ENCODE peak calls at places on chromosomes 11 and 22, in four cellular contexts. One of them, this sample, is unnamed.
A peak's percentile ranks its signal among the peaks of the same experiment; 100 is the strongest.

GRCh38 chr22:26489447-26490036 is 5.9 kb downstream of the SRRD start:
- DNase-seq in K562: no peak
- DNase-seq in HepG2: peak; percentile 71
- DNase-seq in GM12878: no peak
- DNase-seq in this sample: no peak

GRCh38 chr11:126538071-126538470 is 182.6 kb downstream of the ST3GAL4 start:
- DNase-seq in HepG2: no peak
- DNase-seq in K562: no peak
- DNase-seq in GM12878: no peak
- DNase-seq in this sample: no peak

GRCh38 chr11:82796970-82797594 is 63.4 kb upstream of the FAM181B start:
- DNase-seq in HepG2: no peak
- DNase-seq in GM12878: no peak
- DNase-seq in K562: no peak
- DNase-seq in this sample: no peak

GRCh38 chr11:61828629-61829407 is 718 bp downstream of the FADS2 start:
- DNase-seq in GM12878: no peak
- DNase-seq in HepG2: no peak
- DNase-seq in K562: no peak
- DNase-seq in this sample: peak; percentile 73

GRCh38 chr11:131095501-131096185 is 179.4 kb upstream of the SNX19 start:
- DNase-seq in GM12878: no peak
- DNase-seq in K562: no peak
- DNase-seq in HepG2: no peak
- DNase-seq in this sample: no peak

GRCh38 chr22:21684492-21685163 is 18.8 kb downstream of the PPIL2 start:
- DNase-seq in K562: no peak
- DNase-seq in GM12878: no peak
- DNase-seq in HepG2: no peak
- DNase-seq in this sample: no peak

GRCh38 chr11:108960498-108960897 is 295.6 kb downstream of the DDX10 start:
- DNase-seq in K562: no peak
- DNase-seq in GM12878: no peak
- DNase-seq in HepG2: no peak
- DNase-seq in this sample: no peak

GRCh38 chr11:14070866-14071265 is 108.3 kb downstream of the SPON1 start:
- DNase-seq in HepG2: no peak
- DNase-seq in GM12878: no peak
- DNase-seq in K562: no peak
- DNase-seq in this sample: no peak

GRCh38 chr11:111634981-111635705 is 32.9 kb downstream of the SIK2 start:
- DNase-seq in K562: peak; percentile 22
- DNase-seq in HepG2: no peak
- DNase-seq in GM12878: no peak
- DNase-seq in this sample: no peak

GRCh38 chr11:64317325-64317960 is at the start of gene TRMT112:
- DNase-seq in K562: peak; percentile 99
- DNase-seq in HepG2: peak; percentile 99
- DNase-seq in GM12878: peak; percentile 96
- DNase-seq in this sample: peak; percentile 89

GRCh38 chr11:73275381-73275750 is 3.2 kb downstream of the P2RY6 start:
- DNase-seq in HepG2: no peak
- DNase-seq in GM12878: no peak
- DNase-seq in K562: no peak
- DNase-seq in this sample: no peak

GRCh38 chr11:119618208-119618909 is 110.6 kb downstream of the NECTIN1 start:
- DNase-seq in GM12878: no peak
- DNase-seq in HepG2: peak; percentile 16
- DNase-seq in K562: no peak
- DNase-seq in this sample: no peak

GRCh38 chr11:74417379-74417804 is 19.2 kb upstream of the PGM2L1 start:
- DNase-seq in GM12878: no peak
- DNase-seq in HepG2: no peak
- DNase-seq in K562: no peak
- DNase-seq in this sample: no peak

GRCh38 chr11:118252688-118253087 is 523 bp upstream of the MPZL3 start:
- DNase-seq in HepG2: no peak
- DNase-seq in GM12878: no peak
- DNase-seq in K562: no peak
- DNase-seq in this sample: no peak
- H3K4me3 ChIP-seq in HepG2: peak overlapping the region; percentile 98
- H3K4me3 ChIP-seq in GM12878: peak overlapping the region; percentile 83
- H3K4me3 ChIP-seq in K562: no peak overlapping the region
- H3K4me3 ChIP-seq in this sample: peak overlapping the region; percentile 83

GRCh38 chr11:6129011-6129410 is 21.5 kb downstream of the OR56B4 start:
- DNase-seq in HepG2: no peak
- DNase-seq in GM12878: no peak
- DNase-seq in K562: no peak
- DNase-seq in this sample: no peak
- TF ChIP-seq HDAC6 in HepG2: no peak
- TF ChIP-seq HDAC6 in GM12878: no peak
- TF ChIP-seq HDAC6 in K562: no peak
- TF ChIP-seq HDAC6 in this sample: no peak

DNA sequence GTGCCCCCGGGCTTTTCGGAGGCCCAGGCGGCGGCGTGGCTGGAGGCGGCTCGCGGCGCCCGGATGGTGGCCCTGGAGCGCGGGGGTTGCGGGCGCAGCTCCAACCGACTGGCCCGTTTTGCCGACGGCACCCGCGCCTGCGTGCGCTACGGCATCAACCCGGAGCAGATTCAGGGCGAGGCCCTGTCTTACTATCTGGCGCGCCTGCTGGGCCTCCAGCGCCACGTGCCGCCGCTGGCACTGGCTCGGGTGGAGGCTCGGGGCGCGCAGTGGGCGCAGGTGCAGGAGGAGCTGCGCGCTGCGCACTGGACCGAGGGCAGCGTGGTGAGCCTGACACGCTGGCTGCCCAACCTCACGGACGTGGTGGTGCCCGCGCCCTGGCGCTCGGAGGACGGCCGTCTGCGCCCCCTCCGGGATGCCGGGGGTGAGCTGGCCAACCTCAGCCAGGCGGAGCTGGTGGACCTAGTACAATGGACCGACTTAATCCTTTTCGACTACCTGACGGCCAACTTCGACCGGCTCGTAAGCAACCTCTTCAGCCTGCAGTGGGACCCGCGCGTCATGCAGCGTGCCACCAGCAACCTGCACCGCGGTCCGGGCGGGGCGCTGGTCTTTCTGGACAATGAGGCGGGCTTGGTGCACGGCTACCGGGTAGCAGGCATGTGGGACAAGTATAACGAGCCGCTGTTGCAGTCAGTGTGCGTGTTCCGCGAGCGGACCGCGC is 932 bp downstream of the FJX1 start:
- DNase-seq in HepG2: no peak
- DNase-seq in K562: peak; percentile 25
- DNase-seq in GM12878: no peak
- DNase-seq in this sample: no peak
- H3K4me3 ChIP-seq in HepG2: peak overlapping the region; percentile 60
- H3K4me3 ChIP-seq in K562: peak overlapping the region; percentile 35
- H3K4me3 ChIP-seq in GM12878: peak overlapping the region; percentile 56
- H3K4me3 ChIP-seq in this sample: peak overlapping the region; percentile 69

DNA sequence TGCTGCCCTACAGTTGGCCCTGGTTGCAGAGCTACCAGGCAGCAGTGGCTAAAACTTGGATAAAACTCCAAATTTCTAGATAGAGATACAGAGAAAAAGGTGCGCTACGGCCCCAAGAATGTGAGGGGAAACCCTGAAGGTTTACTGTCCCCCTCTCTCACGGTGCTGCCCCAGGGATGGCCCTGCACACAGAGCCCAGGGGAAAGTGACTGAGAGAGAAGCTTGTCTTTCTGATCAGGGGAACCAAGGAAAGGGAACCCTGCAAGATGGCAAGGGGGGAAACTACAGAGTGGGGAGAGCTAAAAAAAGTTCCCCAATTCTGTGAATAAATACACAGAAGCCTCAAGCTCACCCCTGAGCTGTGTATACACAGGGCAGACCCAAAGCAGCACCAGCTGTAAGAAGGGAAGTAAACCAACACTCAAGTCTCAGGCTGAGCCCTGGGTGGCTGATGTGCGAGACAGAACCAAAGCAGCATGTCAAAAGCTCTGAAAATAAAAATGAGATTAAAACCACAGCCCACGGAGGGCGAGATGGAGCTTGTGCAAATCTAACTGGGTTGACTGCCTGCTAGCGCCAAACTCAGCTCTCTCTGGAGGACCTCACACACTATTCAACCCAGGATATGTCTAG is 22.1 kb downstream of the GNB1L start:
- DNase-seq in GM12878: no peak
- DNase-seq in K562: no peak
- DNase-seq in HepG2: no peak
- DNase-seq in this sample: peak; percentile 39
- TF ChIP-seq HDAC6 in GM12878: no peak
- TF ChIP-seq HDAC6 in K562: no peak
- TF ChIP-seq HDAC6 in HepG2: no peak
- TF ChIP-seq HDAC6 in this sample: no peak

GRCh38 chr11:95296621-95297025 is 65.6 kb upstream of the SESN3 start:
- DNase-seq in GM12878: peak; percentile 39
- DNase-seq in HepG2: no peak
- DNase-seq in K562: no peak
- DNase-seq in this sample: no peak
- H3K4me3 ChIP-seq in GM12878: peak overlapping the region; percentile 24
- H3K4me3 ChIP-seq in HepG2: no peak overlapping the region
- H3K4me3 ChIP-seq in K562: no peak overlapping the region
- H3K4me3 ChIP-seq in this sample: no peak overlapping the region

This sample was measured in H1.